ENCODE peak calls at places on chromosomes 6 and 20, in eight cellular contexts. G, T, U, C, Y, X, F and B are unnamed samples.

GRCh38 chr6:53171605-53172467 is 23.2 kb upstream of the GCM1 start:
- DNase-seq in X (peak; percentile 86), G (peak; percentile 60), U (peak; percentile 85), C (peak; percentile 89), T (peak; percentile 66), Y (peak; percentile 76), F (peak; percentile 84), B (peak; percentile 76)

GRCh38 chr6:130810307-130811030 is 16.7 kb upstream of the SMLR1 start:
- DNase-seq in F (no peak), X (no peak), T (peak; percentile 37), G (peak; percentile 32), U (no peak), C (no peak), Y (no peak), B (no peak)

GRCh38 chr6:136822051-136822378 is 377 bp upstream of the PEX7 start:
- DNase-seq in T (no peak), Y (no peak), X (no peak), F (peak; percentile 14), C (no peak), U (peak; percentile 17), G (peak; percentile 41), B (no peak)

GRCh38 chr6:27133281-27134227 is 113.9 kb upstream of the PRSS16 start:
- DNase-seq in G (peak; percentile 78), T (peak; percentile 90), U (peak; percentile 59), Y (no peak), X (peak; percentile 73), F (peak; percentile 89), C (peak; percentile 54), B (peak; percentile 67)

GRCh38 chr20:19621072-19621471 is 137.0 kb upstream of the RIN2 start:
- DNase-seq in G (no peak), Y (no peak), X (no peak), C (no peak), U (no peak), F (no peak), T (no peak), B (no peak)

GRCh38 chr6:121510568-121511177 is 75.2 kb downstream of the GJA1 start:
- DNase-seq in C (no peak), Y (no peak), U (peak; percentile 45), G (no peak), F (no peak), T (peak; percentile 50), X (no peak), B (no peak)

GRCh38 chr6:28814032-28814976 is 109.5 kb downstream of the TRIM27 start:
- DNase-seq in T (no peak), U (no peak), X (no peak), Y (no peak), G (no peak), F (no peak), C (no peak), B (no peak)

GRCh38 chr6:44023586-44024454 is 103.4 kb downstream of the MRPL14 start:
- DNase-seq in F (no peak), G (no peak), X (no peak), T (peak; percentile 14), C (no peak), U (no peak), Y (no peak), B (no peak)

GRCh38 chr6:138943089-138943625 is 44.9 kb downstream of the REPS1 start:
- DNase-seq in C (no peak), Y (no peak), T (no peak), F (no peak), U (no peak), X (no peak), G (no peak), B (no peak)

GRCh38 chr6:170267688-170268087 is 23.2 kb downstream of the DLL1 start:
- DNase-seq in C (no peak), X (no peak), Y (no peak), T (no peak), G (no peak), F (no peak), U (no peak), B (no peak)

GRCh38 chr20:38152175-38153010 is 12.7 kb downstream of the TGM2 start:
- DNase-seq in T (peak; percentile 94), G (no peak), X (no peak), Y (no peak), U (no peak), C (peak; percentile 87), F (peak; percentile 14), B (no peak)
- H3K4me3 ChIP-seq in T (peak overlapping the region; percentile 30), G (no peak overlapping the region), X (no peak overlapping the region), Y (no peak overlapping the region), U (no peak overlapping the region), C (no peak overlapping the region), F (no peak overlapping the region), B (no peak overlapping the region)

GRCh38 chr20:24462461-24463010 is 6.9 kb upstream of the SYNDIG1 start:
- DNase-seq in U (no peak), T (no peak), Y (peak; percentile 30), X (no peak), F (no peak), C (no peak), G (no peak), B (no peak)
- H3K4me3 ChIP-seq in U (no peak overlapping the region), T (no peak overlapping the region), Y (no peak overlapping the region), X (no peak overlapping the region), F (no peak overlapping the region), C (no peak overlapping the region), G (no peak overlapping the region), B (no peak overlapping the region)

GRCh38 chr6:7184502-7184901 is 76.7 kb downstream of the RREB1 start:
- DNase-seq in F (no peak), C (no peak), T (peak; percentile 85), Y (no peak), U (no peak), X (no peak), G (no peak), B (no peak)

GRCh38 chr6:7178280-7178679 is 70.5 kb downstream of the RREB1 start:
- DNase-seq in X (no peak), U (no peak), C (no peak), T (no peak), Y (no peak), F (no peak), G (no peak), B (no peak)

GRCh38 chr6:7188492-7188891 is 80.7 kb downstream of the RREB1 start:
- DNase-seq in G (no peak), X (no peak), T (no peak), F (peak; percentile 52), U (no peak), C (peak; percentile 42), Y (no peak), B (no peak)

GRCh38 chr6:7185561-7185960 is 77.8 kb downstream of the RREB1 start:
- DNase-seq in U (no peak), Y (no peak), C (no peak), X (no peak), T (no peak), G (no peak), F (no peak), B (no peak)

GRCh38 chr6:7183707-7184106 is 75.9 kb downstream of the RREB1 start:
- DNase-seq in X (no peak), T (no peak), F (no peak), U (no peak), G (no peak), C (no peak), Y (no peak), B (no peak)
- H3K4me3 ChIP-seq in X (no peak overlapping the region), T (no peak overlapping the region), F (no peak overlapping the region), U (no peak overlapping the region), G (no peak overlapping the region), C (no peak overlapping the region), Y (no peak overlapping the region), B (no peak overlapping the region)

DNA sequence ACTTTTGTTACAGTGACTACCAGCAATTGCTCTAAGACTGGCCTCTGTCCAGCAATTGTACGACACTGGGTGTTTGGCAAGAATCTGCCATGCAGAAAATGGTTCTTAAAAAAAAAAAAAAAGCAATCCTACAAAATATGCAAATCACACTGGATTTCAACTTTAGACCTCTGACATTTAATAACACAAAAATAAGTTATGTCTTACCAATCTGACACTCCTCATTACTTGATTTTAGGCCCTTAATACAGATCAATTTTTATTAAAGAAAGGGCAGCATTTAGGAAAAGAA is 88.6 kb upstream of the FOXQ1 start:
- DNase-seq in C (no peak), X (no peak), F (no peak), G (no peak), T (no peak), U (no peak), Y (no peak), B (no peak)
- H3K4me3 ChIP-seq in C (no peak overlapping the region), X (no peak overlapping the region), F (no peak overlapping the region), G (no peak overlapping the region), T (no peak overlapping the region), U (no peak overlapping the region), Y (no peak overlapping the region), B (no peak overlapping the region)

GRCh38 chr6:100230115-100230975 is 234.4 kb downstream of the SIM1 start:
- DNase-seq in X (no peak), G (no peak), C (no peak), F (no peak), U (no peak), T (no peak), Y (no peak), B (no peak)
- H3K4me3 ChIP-seq in X (no peak overlapping the region), G (no peak overlapping the region), C (no peak overlapping the region), F (no peak overlapping the region), U (no peak overlapping the region), T (no peak overlapping the region), Y (no peak overlapping the region), B (no peak overlapping the region)

GRCh38 chr20:17893480-17893879 is 75.1 kb downstream of the SNX5 start:
- DNase-seq in Y (no peak), U (no peak), T (no peak), X (no peak), C (no peak), F (no peak), G (no peak), B (no peak)

GRCh38 chr20:17896247-17896723 is 72.3 kb downstream of the SNX5 start:
- DNase-seq in T (no peak), G (no peak), F (no peak), U (no peak), C (no peak), Y (no peak), X (no peak), B (no peak)

GRCh38 chr20:17896771-17897369 is 71.7 kb downstream of the SNX5 start:
- DNase-seq in G (no peak), U (peak; percentile 13), X (no peak), Y (no peak), T (peak; percentile 58), C (peak; percentile 28), F (no peak), B (no peak)

GRCh38 chr20:17897566-17898307 is 70.9 kb downstream of the SNX5 start:
- DNase-seq in G (no peak), U (no peak), T (no peak), C (no peak), Y (no peak), X (no peak), F (no peak), B (no peak)

DNA sequence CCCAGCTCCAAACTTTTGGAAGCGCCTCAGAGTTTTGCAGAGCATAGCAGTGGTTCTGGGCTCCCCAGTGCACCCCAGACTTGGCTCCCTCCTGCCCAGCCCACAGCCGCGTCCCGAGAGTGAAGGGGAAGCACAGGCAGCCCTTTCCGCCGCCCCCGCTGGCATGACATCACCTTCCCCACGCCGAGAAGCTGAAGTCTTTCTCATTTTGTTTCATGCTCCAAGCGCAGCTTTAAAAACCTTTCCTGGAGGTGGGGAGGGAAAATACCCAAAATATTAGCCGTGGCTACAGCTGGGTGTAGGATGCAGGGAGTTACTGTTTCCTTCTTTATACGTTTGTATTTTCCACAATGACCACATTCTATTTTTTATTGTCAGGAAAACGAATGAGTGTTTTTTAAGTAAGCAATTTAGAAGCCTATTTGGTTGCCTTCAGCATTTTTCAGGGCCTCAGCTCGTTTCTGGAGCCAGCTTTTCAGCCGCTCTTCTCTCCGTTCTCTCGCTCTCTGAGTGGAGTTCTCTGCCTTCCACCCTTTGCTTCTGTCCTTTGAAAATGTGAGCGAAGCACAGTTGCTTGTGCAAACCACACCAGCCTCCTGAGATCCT is 72.8 kb downstream of the SNX5 start:
- DNase-seq in Y (no peak), T (peak; percentile 93), X (no peak), C (peak; percentile 56), F (no peak), U (no peak), G (no peak), B (no peak)
- H3K4me3 ChIP-seq in Y (no peak overlapping the region), T (peak overlapping the region; percentile 73), X (no peak overlapping the region), C (no peak overlapping the region), F (no peak overlapping the region), U (no peak overlapping the region), G (peak overlapping the region; percentile 30), B (no peak overlapping the region)